ENCODE peak calls at places on chromosome 19, in four cellular contexts. M, Y, H and W are unnamed samples.

GRCh38 chr19:35342430-35342829 is 5.3 kb upstream of the FFAR1 start:
- DNase-seq in Y (no peak), M (no peak), H (no peak), W (no peak)

GRCh38 chr19:43470288-43470687 is 4.9 kb upstream of the LYPD3 start:
- DNase-seq in Y (peak), H (peak), M (no peak), W (no peak)

GRCh38 chr19:43997631-43998290 is 5.0 kb upstream of the ZNF230 start:
- DNase-seq in Y (no peak), M (no peak), H (no peak), W (no peak)

GRCh38 chr19:5193192-5193591 is 147.4 kb downstream of the PTPRS start:
- DNase-seq in H (no peak), Y (no peak), M (peak), W (no peak)

GRCh38 chr19:27794444-27795042 is 1418.4 kb downstream of the UQCRFS1 start:
- DNase-seq in M (peak), Y (no peak), H (peak), W (peak)

GRCh38 chr19:12956446-12957388 is at the start of gene GADD45GIP1:
- DNase-seq in H (peak), M (peak), Y (peak), W (peak)

GRCh38 chr19:34985249-34986022 is 14.7 kb upstream of the GRAMD1A start:
- DNase-seq in Y (no peak), M (peak), H (no peak), W (no peak)

GRCh38 chr19:45405435-45406164 is 731 bp upstream of the PPP1R13L start:
- DNase-seq in M (peak), Y (peak), H (peak), W (peak)

GRCh38 chr19:46068345-46069258 is 27.8 kb upstream of the IGFL4 start:
- DNase-seq in H (peak), Y (no peak), M (no peak), W (no peak)

GRCh38 chr19:50198431-50199253 is 4.8 kb upstream of the MYH14 start:
- DNase-seq in H (no peak), M (no peak), Y (no peak), W (no peak)

GRCh38 chr19:54035215-54036178 is 28.2 kb downstream of the VSTM1 start:
- DNase-seq in H (peak), Y (no peak), M (peak), W (no peak)

GRCh38 chr19:13042443-13043130 is 47.3 kb downstream of the NFIX start:
- DNase-seq in H (no peak), M (no peak), Y (no peak), W (no peak)

GRCh38 chr19:35248310-35249145 is at the start of gene LSR:
- DNase-seq in M (peak), H (no peak), Y (peak), W (peak)

GRCh38 chr19:15702590-15702930 is 25.3 kb upstream of the OR10H2 start:
- DNase-seq in H (peak), Y (no peak), M (no peak), W (no peak)

GRCh38 chr19:31675187-31675913 is 326.1 kb upstream of the TSHZ3 start:
- DNase-seq in H (no peak), Y (no peak), M (no peak), W (no peak)

GRCh38 chr19:6378036-6378435 is 2.3 kb upstream of the PSPN start:
- DNase-seq in Y (no peak), M (peak), H (peak), W (peak)

GRCh38 chr19:33000910-33001309 is 28.9 kb downstream of the FAAP24 start:
- DNase-seq in Y (no peak), H (no peak), M (no peak), W (no peak)

GRCh38 chr19:32232449-32232848 is 113.0 kb upstream of the ZNF507 start:
- DNase-seq in Y (no peak), H (no peak), M (no peak), W (no peak)

GRCh38 chr19:18832331-18833140 is 777 bp downstream of the UPF1 start:
- DNase-seq in H (peak), M (peak), Y (no peak), W (peak)

GRCh38 chr19:35718345-35719041 is 690 bp downstream of the KMT2B start:
- DNase-seq in H (peak), M (no peak), Y (peak), W (peak)

GRCh38 chr19:16266586-16266942 is 58.1 kb upstream of the KLF2 start:
- DNase-seq in M (no peak), Y (peak), H (no peak), W (no peak)